ENCODE peak calls at places on chromosome 14, in nine cellular contexts. C, E, T, F, K, U, B, L and P are unnamed samples.

GRCh38 chr14:71245659-71246361 is 338.6 kb downstream of the PCNX1 start:
- DNase-seq in C (no peak), F (no peak), T (no peak), L (no peak), K (no peak), U (no peak), B (no peak), E (no peak), P (no peak)

GRCh38 chr14:34912182-34912581 is 37.0 kb upstream of the BAZ1A start:
- DNase-seq in C (no peak), L (no peak), E (no peak), B (no peak), T (no peak), F (no peak), U (no peak), K (no peak), P (peak; percentile 12)

GRCh38 chr14:104102282-104102914 is 16.9 kb downstream of the ASPG start:
- DNase-seq in U (no peak), L (no peak), K (no peak), E (peak; percentile 4), C (no peak), B (no peak), T (no peak), F (no peak), P (no peak)

GRCh38 chr14:20413785-20414117 is 450 bp upstream of the TEP1 start:
- DNase-seq in T (peak; percentile 17), C (no peak), U (no peak), F (no peak), B (no peak), E (no peak), K (peak; percentile 19), L (no peak), P (peak; percentile 24)

GRCh38 chr14:100605706-100606686 is 18.8 kb upstream of the BEGAIN start:
- DNase-seq in K (no peak), E (no peak), T (no peak), U (no peak), F (no peak), B (no peak), C (peak; percentile 44), L (no peak), P (no peak)

GRCh38 chr14:88439088-88439487 is 53.6 kb downstream of the SPATA7 start:
- DNase-seq in K (no peak), T (no peak), B (no peak), F (no peak), C (no peak), L (no peak), U (no peak), E (no peak), P (no peak)

GRCh38 chr14:21723431-21724045 is 49.9 kb upstream of the OR4E1 start:
- DNase-seq in B (no peak), L (no peak), U (no peak), C (no peak), K (no peak), T (peak; percentile 32), F (no peak), E (no peak), P (peak; percentile 56)

GRCh38 chr14:81516941-81517797 is 16.5 kb downstream of the SEL1L start:
- DNase-seq in L (no peak), E (no peak), T (peak; percentile 30), F (no peak), B (no peak), C (peak; percentile 74), K (peak; percentile 36), U (peak; percentile 52), P (no peak)

GRCh38 chr14:91078095-91078737 is 17.8 kb upstream of the RPS6KA5 start:
- DNase-seq in T (no peak), F (no peak), B (no peak), U (no peak), C (no peak), L (no peak), E (no peak), K (no peak), P (no peak)

GRCh38 chr14:61472801-61473376 is 151.5 kb downstream of the PRKCH start:
- DNase-seq in U (no peak), F (no peak), T (no peak), B (no peak), L (no peak), C (no peak), K (no peak), E (no peak), P (no peak)

GRCh38 chr14:99729991-99730875 is 46.1 kb downstream of the CYP46A1 start:
- DNase-seq in B (peak; percentile 93), E (peak; percentile 72), U (peak; percentile 24), C (peak; percentile 85), L (no peak), F (peak; percentile 77), K (peak; percentile 25), T (peak; percentile 76), P (peak; percentile 34)

GRCh38 chr14:100104523-100105300 is 39.5 kb downstream of the EVL start:
- DNase-seq in E (no peak), T (peak; percentile 77), K (peak; percentile 76), C (peak; percentile 55), F (no peak), L (no peak), B (no peak), U (peak; percentile 53), P (peak; percentile 51)

GRCh38 chr14:61211476-61212262 is 69.5 kb downstream of the TMEM30B start:
- DNase-seq in E (no peak), T (no peak), F (no peak), L (no peak), B (no peak), U (no peak), C (no peak), K (no peak), P (no peak)

GRCh38 chr14:63960926-63961567 is 108.2 kb downstream of the SYNE2 start:
- DNase-seq in K (peak; percentile 48), F (no peak), U (no peak), B (no peak), T (no peak), C (no peak), L (no peak), E (no peak), P (no peak)

GRCh38 chr14:100533647-100534485 is 53.4 kb downstream of the BEGAIN start:
- DNase-seq in T (no peak), B (peak; percentile 5), F (peak; percentile 4), K (no peak), U (no peak), L (no peak), C (peak; percentile 56), E (peak; percentile 9), P (no peak)

GRCh38 chr14:37586783-37587428 is 8.1 kb downstream of the FOXA1 start:
- DNase-seq in K (no peak), E (no peak), U (no peak), B (no peak), L (no peak), F (no peak), C (no peak), T (peak; percentile 44), P (no peak)

GRCh38 chr14:68786491-68787234 is 6.2 kb downstream of the ZFP36L1 start:
- DNase-seq in F (no peak), E (no peak), C (peak; percentile 81), L (no peak), B (no peak), K (peak; percentile 69), T (peak; percentile 50), U (peak; percentile 65), P (peak; percentile 75)

GRCh38 chr14:36660736-36661505 is 739 bp upstream of the PAX9 start:
- DNase-seq in U (no peak), F (no peak), K (no peak), E (no peak), T (no peak), B (no peak), L (no peak), C (no peak), P (no peak)

GRCh38 chr14:105999361-106000028 is 473.1 kb downstream of the TMEM121 start:
- DNase-seq in E (peak; percentile 39), C (no peak), F (no peak), K (no peak), T (no peak), B (no peak), U (no peak), L (no peak), P (no peak)
- TF ChIP-seq CTCF in E (peak; percentile 26), C (no peak), F (peak; percentile 17), K (peak; percentile 27), T (peak; percentile 47), B (peak; percentile 4), U (peak; percentile 73), L (peak; percentile 20), P (peak; percentile 18)

GRCh38 chr14:103022669-103023044 is 34.7 kb downstream of the CDC42BPB start:
- DNase-seq in U (no peak), B (no peak), C (no peak), E (no peak), K (no peak), T (no peak), F (no peak), L (no peak), P (no peak)
- TF ChIP-seq CTCF in U (peak; percentile 39), B (no peak), C (no peak), E (no peak), K (peak; percentile 10), T (no peak), F (no peak), L (no peak), P (no peak)

GRCh38 chr14:60184597-60185555 is 19.7 kb upstream of the DHRS7 start:
- DNase-seq in F (no peak), T (no peak), K (no peak), E (no peak), L (no peak), B (no peak), U (no peak), C (no peak), P (peak; percentile 27)
- TF ChIP-seq CTCF in F (no peak), T (peak; percentile 36), K (no peak), E (no peak), L (peak; percentile 29), B (no peak), U (peak; percentile 1), C (no peak), P (no peak)

GRCh38 chr14:32381869-32382268 is 52.8 kb downstream of the AKAP6 start:
- DNase-seq in E (no peak), U (no peak), F (no peak), T (peak; percentile 68), K (no peak), L (no peak), B (no peak), C (no peak), P (no peak)

GRCh38 chr14:32383337-32384009 is 54.4 kb downstream of the AKAP6 start:
- DNase-seq in L (no peak), C (no peak), K (no peak), T (no peak), U (no peak), F (no peak), E (no peak), B (no peak), P (no peak)

GRCh38 chr14:32379447-32379846 is 50.3 kb downstream of the AKAP6 start:
- DNase-seq in T (no peak), U (no peak), B (no peak), C (no peak), F (no peak), L (no peak), K (no peak), E (no peak), P (no peak)

GRCh38 chr14:32384464-32384863 is 55.4 kb downstream of the AKAP6 start:
- DNase-seq in F (no peak), C (no peak), L (no peak), K (no peak), B (no peak), E (no peak), T (peak; percentile 65), U (no peak), P (no peak)

GRCh38 chr14:32382704-32383103 is 53.6 kb downstream of the AKAP6 start:
- DNase-seq in T (peak; percentile 59), F (no peak), L (no peak), E (no peak), K (peak; percentile 50), B (no peak), C (no peak), U (no peak), P (peak; percentile 38)
- TF ChIP-seq CTCF in T (peak; percentile 88), F (no peak), L (peak; percentile 21), E (no peak), K (peak; percentile 77), B (peak; percentile 48), C (no peak), U (peak; percentile 67), P (peak; percentile 75)